ENCODE peak calls at places on chromosomes 12 and 14, in four cellular contexts. M is foreskin melanocyte; N is stimulated activated CD4-positive, alpha-beta T cell treated with anti-CD3 and anti-CD28 coated beads, Interleukin-1b, Interleukin-23, amount 100 ng/mL, for 1 hour; T is cardiac fibroblast. S is an unnamed sample.

GRCh38 chr12:3252416-3252815 is 175.2 kb downstream of the TSPAN9 start:
- DNase-seq in M (no peak), N (no peak), T (peak), S (peak)

GRCh38 chr14:99035268-99035667 is 236.7 kb downstream of the BCL11B start:
- DNase-seq in M (no peak), N (no peak), T (no peak), S (peak)

GRCh38 chr14:79576434-79576833 is 634.9 kb downstream of the DIO2 start:
- DNase-seq in M (no peak), N (no peak), T (no peak), S (peak)

GRCh38 chr12:42967850-42968249 is 378.3 kb upstream of the PRICKLE1 start:
- DNase-seq in M (no peak), N (no peak), T (no peak), S (no peak)

GRCh38 chr12:10190558-10191388 is 11.9 kb downstream of the TMEM52B start:
- DNase-seq in M (peak), N (peak), T (peak), S (peak)

GRCh38 chr14:69620211-69620611 is 8.8 kb downstream of the SUSD6 start:
- DNase-seq in M (no peak), N (no peak), T (no peak), S (peak)

GRCh38 chr12:89350661-89351488 is 1.4 kb downstream of the DUSP6 start:
- DNase-seq in M (peak), N (no peak), T (peak), S (peak)

GRCh38 chr14:75981426-75981825 is 369 bp downstream of the TGFB3 start:
- DNase-seq in M (no peak), N (no peak), T (no peak), S (peak)

GRCh38 chr12:111068281-111068680 is 147.9 kb upstream of the MYL2 start:
- DNase-seq in M (no peak), N (no peak), T (no peak), S (no peak)

GRCh38 chr12:22051114-22051698 is 5.2 kb downstream of the CMAS start:
- DNase-seq in M (no peak), N (no peak), T (no peak), S (no peak)

GRCh38 chr12:14695685-14696084 is 714 bp downstream of the GUCY2C start:
- DNase-seq in M (no peak), N (no peak), T (no peak), S (no peak)

GRCh38 chr14:40362856-40363255 is 930.6 kb upstream of the FBXO33 start:
- DNase-seq in M (no peak), N (no peak), T (no peak), S (no peak)

S was measured in fibroblast of lung.